ENCODE peak calls at places on chromosomes 4 and X, in four cellular contexts. O is NCI-H82; B is stimulated activated CD8-positive, alpha-beta memory T cell treated with anti-CD3 and anti-CD28 coated beads, Interleukin-4, amount 100 ng/mL, for 24 hours; X is left ventricle myocardium inferior. I is an unnamed sample.

GRCh38 chr4:25818293-25819240 is 44.2 kb downstream of the SEL1L3 start:
- DNase-seq in O (no peak), B (no peak), X (no peak), I (no peak)

GRCh38 chr4:112747035-112747434 is 110.1 kb downstream of the LARP7 start:
- DNase-seq in O (peak), B (no peak), X (no peak), I (no peak)

GRCh38 chr4:168569909-168570276 is 73.0 kb downstream of the PALLD start:
- DNase-seq in O (no peak), B (no peak), X (no peak), I (no peak)

GRCh38 chr4:154208424-154208823 is 283.2 kb downstream of the DCHS2 start:
- DNase-seq in O (no peak), B (no peak), X (no peak), I (no peak)

GRCh38 chrX:38313190-38313589 is 14.1 kb downstream of the RPGR start:
- DNase-seq in O (no peak), B (no peak), X (no peak), I (no peak)

GRCh38 chrX:506341-506740 is 119.6 kb upstream of the PPP2R3B start:
- DNase-seq in O (no peak), B (no peak), X (no peak), I (no peak)

GRCh38 chr4:164503874-164504273 is 250.1 kb upstream of the SMIM31 start:
- DNase-seq in O (no peak), B (no peak), X (no peak), I (no peak)

GRCh38 chr4:33386761-33387160 is 2666.6 kb downstream of the PCDH7 start:
- DNase-seq in O (peak), B (no peak), X (no peak), I (no peak)

GRCh38 chr4:146844761-146845160 is 100.9 kb downstream of the TTC29 start:
- DNase-seq in O (no peak), B (no peak), X (no peak), I (no peak)

GRCh38 chr4:866761-867390 is 40.9 kb upstream of the CPLX1 start:
- DNase-seq in O (no peak), B (no peak), X (no peak), I (no peak)

GRCh38 chrX:140949231-140949630 is 53.2 kb upstream of the SPANXB1 start:
- DNase-seq in O (no peak), B (no peak), X (no peak), I (no peak)

GRCh38 chr4:5787311-5787710 is 76.3 kb downstream of the EVC start:
- DNase-seq in O (no peak), B (no peak), X (no peak), I (no peak)

GRCh38 chr4:163755013-163755412 is 260.5 kb downstream of the TMA16 start:
- DNase-seq in O (peak), B (no peak), X (no peak), I (peak)

GRCh38 chr4:24930136-24930535 is 17.3 kb upstream of the CCDC149 start:
- DNase-seq in O (no peak), B (no peak), X (no peak), I (no peak)

GRCh38 chr4:54840992-54841768 is 183.4 kb downstream of the KIT start:
- DNase-seq in O (no peak), B (no peak), X (no peak), I (no peak)

GRCh38 chr4:163482197-163482596 is 8.6 kb upstream of the TKTL2 start:
- DNase-seq in O (no peak), B (no peak), X (no peak), I (no peak)

GRCh38 chr4:137655286-137655685 is 123.0 kb upstream of the PCDH18 start:
- DNase-seq in O (no peak), B (no peak), X (no peak), I (no peak)

GRCh38 chr4:177484613-177485021 is 42.4 kb upstream of the AGA start:
- DNase-seq in O (peak), B (no peak), X (no peak), I (no peak)

GRCh38 chrX:100677616-100678181 is 33.7 kb downstream of the SRPX2 start:
- DNase-seq in O (no peak), B (no peak), X (no peak), I (no peak)

GRCh38 chrX:3280706-3281105 is 65.7 kb downstream of the MXRA5 start:
- DNase-seq in O (no peak), B (no peak), X (no peak), I (no peak)

GRCh38 chrX:43664708-43665107 is 8.6 kb downstream of the MAOA start:
- DNase-seq in O (no peak), B (no peak), X (no peak), I (no peak)

GRCh38 chr4:2247128-2248043 is 5.5 kb upstream of the HAUS3 start:
- DNase-seq in O (no peak), B (no peak), X (peak), I (no peak)

GRCh38 chr4:41232406-41232805 is 18.1 kb upstream of the APBB2 start:
- DNase-seq in O (no peak), B (no peak), X (no peak), I (no peak)

GRCh38 chr4:137609693-137610450 is 77.6 kb upstream of the PCDH18 start:
- DNase-seq in O (no peak), B (no peak), X (no peak), I (no peak)

GRCh38 chr4:8540072-8540471 is 40.1 kb upstream of the GPR78 start:
- DNase-seq in O (no peak), B (no peak), X (no peak), I (no peak)

GRCh38 chr4:13907255-13907751 is 279.8 kb upstream of the BOD1L1 start:
- DNase-seq in O (peak), B (no peak), X (no peak), I (no peak)

GRCh38 chr4:164192844-164193243 is 561.1 kb upstream of the SMIM31 start:
- DNase-seq in O (no peak), B (no peak), X (no peak), I (no peak)

GRCh38 chr4:184969610-184970009 is 48.7 kb upstream of the HELT start:
- DNase-seq in O (no peak), B (no peak), X (no peak), I (no peak)

GRCh38 chr4:57550143-57550542 is 440.0 kb upstream of the IGFBP7 start:
- DNase-seq in O (no peak), B (no peak), X (no peak), I (no peak)

GRCh38 chr4:109302366-109303140 is at the start of gene COL25A1:
- DNase-seq in O (peak), B (peak), X (peak), I (no peak)

GRCh38 chrX:122583526-122583925 is 600.6 kb upstream of the GRIA3 start:
- DNase-seq in O (no peak), B (no peak), X (no peak), I (no peak)

GRCh38 chr4:37936889-37937498 is 23.2 kb upstream of the PTTG2 start:
- DNase-seq in O (no peak), B (no peak), X (peak), I (no peak)